ENCODE peak calls at places on chromosomes 4 and X, in six cellular contexts. U, Y, W, A, Z and R are unnamed samples. For H3K4me1, the result is how much of the 10 kb centered on the place peaks cover.

GRCh38 chrX:141638601-141639000 is 49.1 kb downstream of the SPANXA2 start:
- DNase-seq in Y (no peak), W (no peak), Z (no peak), A (no peak), U (no peak), R (no peak)

GRCh38 chr4:1051472-1051871 is 40.0 kb downstream of the FGFRL1 start:
- DNase-seq in W (no peak), A (no peak), U (no peak), Z (no peak), Y (peak), R (peak)

GRCh38 chr4:85763207-85763606 is 288.3 kb downstream of the ARHGAP24 start:
- DNase-seq in W (no peak), Y (no peak), Z (no peak), U (no peak), A (no peak), R (no peak)

GRCh38 chrX:150577174-150577573 is 8.8 kb downstream of the MTM1 start:
- DNase-seq in A (no peak), W (no peak), Y (no peak), Z (no peak), U (no peak), R (no peak)

GRCh38 chr4:146643812-146644401 is 5.2 kb downstream of the POU4F2 start:
- DNase-seq in U (no peak), A (no peak), Y (no peak), Z (peak), W (no peak), R (no peak)

GRCh38 chr4:137156054-137156453 is 376.2 kb downstream of the PCDH18 start:
- DNase-seq in Y (no peak), A (no peak), Z (no peak), W (no peak), U (no peak), R (no peak)

GRCh38 chr4:127055349-127055748 is 577.4 kb upstream of the INTU start:
- DNase-seq in W (no peak), A (no peak), Z (no peak), U (no peak), Y (no peak), R (no peak)

GRCh38 chr4:109368661-109369060 is 65.0 kb upstream of the SEC24B start:
- DNase-seq in Y (no peak), W (no peak), Z (no peak), U (no peak), A (no peak), R (no peak)

GRCh38 chr4:183729069-183729406 is 69.9 kb downstream of the TRAPPC11 start:
- DNase-seq in Y (no peak), W (no peak), A (no peak), U (no peak), Z (no peak), R (no peak)

GRCh38 chr4:94412019-94413017 is 39.4 kb upstream of the PDLIM5 start:
- DNase-seq in Z (peak), U (no peak), Y (peak), W (no peak), A (no peak), R (no peak)

GRCh38 chrX:151153086-151153485 is 23.3 kb upstream of the GPR50 start:
- DNase-seq in Y (no peak), Z (peak), A (no peak), U (no peak), W (no peak), R (no peak)

GRCh38 chr4:73193659-73194058 is 64.9 kb downstream of the ANKRD17 start:
- DNase-seq in Z (no peak), A (no peak), U (no peak), W (no peak), Y (no peak), R (no peak)

GRCh38 chr4:81360722-81361121 is 111.0 kb downstream of the RASGEF1B start:
- DNase-seq in U (no peak), Z (no peak), A (no peak), W (no peak), Y (no peak), R (no peak)

GRCh38 chr4:81359207-81359606 is 112.5 kb downstream of the RASGEF1B start:
- DNase-seq in Z (no peak), W (no peak), Y (no peak), A (no peak), U (no peak), R (no peak)

GRCh38 chr4:81353861-81354260 is 117.8 kb downstream of the RASGEF1B start:
- DNase-seq in W (no peak), Y (no peak), U (no peak), A (no peak), Z (no peak), R (no peak)

GRCh38 chr4:81355136-81355535 is 116.6 kb downstream of the RASGEF1B start:
- DNase-seq in W (no peak), A (no peak), U (no peak), Y (no peak), Z (no peak), R (no peak)

GRCh38 chr4:81358173-81358572 is 113.5 kb downstream of the RASGEF1B start:
- DNase-seq in Y (no peak), W (no peak), U (no peak), A (no peak), Z (no peak), R (no peak)
- H3K4me1 ChIP-seq in Y (under half), W (under half), U (under half), A (under half), Z (under half), R (under half)

DNA sequence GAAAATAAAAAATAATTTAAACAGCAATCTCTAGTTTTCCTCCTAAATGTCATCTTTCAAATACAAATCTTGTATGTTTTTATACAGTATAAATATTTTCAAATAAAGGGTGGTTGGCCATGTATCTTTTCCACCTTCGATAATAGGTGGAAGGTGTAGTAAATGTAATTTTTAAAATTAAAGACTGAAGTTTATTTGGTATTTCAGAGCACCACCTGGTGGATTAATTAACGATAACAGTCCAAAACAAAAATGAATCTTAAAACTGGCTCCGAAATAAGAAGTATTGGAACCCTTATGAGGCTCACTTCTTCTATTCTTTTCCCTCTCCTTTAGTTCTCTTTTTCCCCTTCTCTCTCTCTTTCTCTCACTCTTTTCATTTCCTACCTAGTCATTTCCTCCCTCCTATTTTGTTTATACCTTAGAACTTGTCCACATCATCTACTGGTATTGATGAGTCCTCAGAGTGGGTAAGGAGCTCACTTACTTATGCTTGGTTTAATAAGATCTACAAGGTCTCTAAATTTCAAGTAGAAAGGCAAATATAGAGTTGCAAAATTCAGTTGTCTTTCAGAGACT is 82.9 kb upstream of the EXOC1L start:
- DNase-seq in W (no peak), U (no peak), Z (peak), A (no peak), Y (no peak), R (no peak)
- TF ChIP-seq CTCF in W (peak), U (peak), Z (peak), A (peak), Y (no peak), R (no peak)

GRCh38 chr4:19776929-19777328 is 474.8 kb upstream of the SLIT2 start:
- DNase-seq in Y (no peak), A (no peak), W (no peak), Z (no peak), U (no peak), R (no peak)
- TF ChIP-seq EP300 in Y (no peak), A (no peak), W (no peak), Z (no peak), U (no peak), R (no peak)

GRCh38 chr4:170025523-170026252 is 507 bp downstream of the MFAP3L start:
- DNase-seq in W (peak), Z (no peak), A (peak), Y (no peak), U (no peak), R (peak)
- H3K4me1 ChIP-seq in W (under half), Z (under half), A (under half), Y (under half), U (under half), R (under half)

DNA sequence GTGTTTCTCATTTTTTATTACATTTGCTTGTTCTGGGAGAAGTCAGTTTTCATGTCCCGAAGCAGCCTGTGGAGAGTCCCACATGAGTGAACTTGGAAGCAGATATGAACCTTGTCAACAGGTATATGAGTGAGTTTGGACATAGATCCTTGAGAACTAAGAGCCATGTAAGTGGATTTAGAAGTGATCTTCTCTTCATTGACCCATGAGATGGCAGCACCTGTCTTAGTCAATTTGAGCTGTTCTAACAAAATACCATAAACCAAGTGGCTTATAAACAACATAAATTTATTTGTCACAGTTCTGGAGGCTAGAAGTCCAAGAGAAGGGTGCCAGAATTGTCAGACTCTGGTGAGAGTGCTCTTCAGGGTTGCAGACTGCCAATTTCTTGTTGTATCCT is 1043.8 kb downstream of the ADGRL3 start:
- DNase-seq in Z (no peak), U (no peak), Y (no peak), A (no peak), W (no peak), R (no peak)
- TF ChIP-seq CTCF in Z (no peak), U (no peak), Y (no peak), A (no peak), W (no peak), R (no peak)

DNA sequence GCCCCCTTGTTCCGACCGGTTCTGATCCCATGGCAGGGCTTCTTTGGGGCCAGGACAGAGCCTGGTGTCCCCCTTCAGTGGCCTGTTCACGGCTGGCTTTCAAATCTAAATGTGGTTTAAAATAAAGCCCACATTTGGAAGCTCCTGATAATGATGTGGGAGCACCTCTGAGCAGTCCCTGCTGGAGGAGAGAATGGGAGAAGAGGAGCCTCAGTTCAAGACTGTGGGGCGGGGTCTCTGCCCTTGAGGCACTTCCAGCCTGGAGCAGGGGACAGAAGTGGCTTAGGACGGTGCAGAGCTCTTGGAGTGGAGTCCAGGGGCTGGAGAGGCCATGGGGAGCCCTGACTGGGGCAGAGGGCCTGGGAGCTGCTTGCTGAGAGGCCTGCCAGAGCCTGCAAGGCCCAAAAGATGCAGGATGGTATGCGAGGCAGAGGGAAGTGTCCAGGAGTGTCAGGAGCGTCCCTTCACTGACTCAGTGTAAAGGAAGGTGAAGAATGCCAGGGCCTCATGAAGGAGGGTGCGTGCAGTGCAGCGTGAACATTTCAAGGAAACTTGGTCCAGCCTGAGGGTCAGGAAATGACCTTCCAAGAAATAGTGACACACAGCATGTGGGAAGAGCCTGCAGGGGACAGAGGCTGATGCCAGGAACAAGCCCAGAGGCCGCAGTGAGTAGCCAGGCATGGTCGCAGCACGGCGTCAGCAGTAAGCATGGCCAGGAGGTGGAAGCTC is 21.1 kb upstream of the TADA2B start:
- DNase-seq in Z (no peak), W (no peak), A (peak), U (no peak), Y (no peak), R (no peak)
- TF ChIP-seq EP300 in Z (no peak), W (no peak), A (no peak), U (no peak), Y (no peak), R (no peak)

GRCh38 chr4:81472249-81473085 is 760 bp upstream of the RASGEF1B start:
- DNase-seq in A (peak), W (peak), Z (peak), Y (no peak), U (no peak), R (peak)

GRCh38 chr4:81468685-81469084 is 3.0 kb downstream of the RASGEF1B start:
- DNase-seq in W (no peak), Z (no peak), A (no peak), U (no peak), Y (no peak), R (no peak)

GRCh38 chr4:81469774-81470455 is 1.8 kb downstream of the RASGEF1B start:
- DNase-seq in U (no peak), A (no peak), Y (no peak), Z (no peak), W (no peak), R (no peak)

GRCh38 chr4:81471361-81472248 is at the start of gene RASGEF1B:
- DNase-seq in A (peak), U (peak), Y (peak), W (peak), Z (peak), R (peak)

GRCh38 chr4:81470456-81471327 is 1.0 kb downstream of the RASGEF1B start:
- DNase-seq in U (peak), Y (peak), W (peak), Z (no peak), A (no peak), R (peak)
- H3K4me1 ChIP-seq in U (under half), Y (under half), W (half or more), Z (under half), A (under half), R (under half)